ENCODE peak calls at places on chromosomes 13 and 19, in four cellular contexts. O, D, L and V are unnamed samples.

GRCh38 chr19:10568444-10568825 is 344 bp downstream of the CDKN2D start:
- DNase-seq in O (peak), D (no peak), L (peak), V (peak)

GRCh38 chr19:4589579-4590410 is 30.3 kb upstream of the SEMA6B start:
- DNase-seq in L (no peak), O (no peak), D (no peak), V (peak)

GRCh38 chr19:17097593-17098126 is 22.1 kb downstream of the MYO9B start:
- DNase-seq in D (no peak), L (no peak), O (no peak), V (peak)

GRCh38 chr19:35291916-35292315 is at the start of gene MAG:
- DNase-seq in L (no peak), D (no peak), O (no peak), V (no peak)

GRCh38 chr19:46133101-46133627 is 8.7 kb upstream of the IGFL3 start:
- DNase-seq in L (no peak), D (no peak), O (peak), V (no peak)

GRCh38 chr19:34364830-34365462 is at the start of gene GPI:
- DNase-seq in L (peak), D (peak), O (peak), V (peak)

GRCh38 chr19:33204136-33204973 is 10.2 kb downstream of the LRP3 start:
- DNase-seq in D (no peak), O (no peak), L (no peak), V (no peak)

GRCh38 chr13:22883262-22883840 is 297.4 kb upstream of the SGCG start:
- DNase-seq in D (no peak), L (no peak), O (no peak), V (no peak)

GRCh38 chr19:10418281-10419199 is 1.8 kb upstream of the PDE4A start:
- DNase-seq in L (no peak), O (no peak), D (no peak), V (no peak)

GRCh38 chr19:11798391-11799296 is at the start of gene ZNF491:
- DNase-seq in O (peak), D (no peak), L (peak), V (peak)

GRCh38 chr19:19663292-19664120 is at the start of gene ATP13A1:
- DNase-seq in D (peak), O (peak), L (peak), V (peak)

GRCh38 chr13:78022164-78022877 is 103.7 kb upstream of the EDNRB start:
- DNase-seq in O (no peak), L (peak), D (no peak), V (no peak)

GRCh38 chr19:4474504-4475136 is 2.5 kb downstream of the HDGFL2 start:
- DNase-seq in O (no peak), D (peak), L (no peak), V (no peak)

GRCh38 chr19:584240-585001 is 5.3 kb upstream of the HCN2 start:
- DNase-seq in D (no peak), L (peak), O (no peak), V (peak)

GRCh38 chr13:66586489-66586888 is 643.6 kb downstream of the PCDH9 start:
- DNase-seq in D (no peak), L (no peak), O (no peak), V (no peak)

GRCh38 chr13:112968910-112969691 is at the start of gene MCF2L:
- DNase-seq in D (peak), O (no peak), L (peak), V (no peak)

GRCh38 chr19:13037161-13037560 is 41.9 kb downstream of the NFIX start:
- DNase-seq in L (no peak), D (no peak), O (peak), V (no peak)

GRCh38 chr19:31715249-31715944 is 366.2 kb upstream of the TSHZ3 start:
- DNase-seq in D (no peak), L (no peak), O (no peak), V (no peak)

GRCh38 chr19:17054746-17055145 is 20.5 kb downstream of the HAUS8 start:
- DNase-seq in O (no peak), D (no peak), L (no peak), V (no peak)

GRCh38 chr19:413756-414420 is 4.9 kb upstream of the C2CD4C start:
- DNase-seq in L (no peak), D (no peak), O (no peak), V (no peak)

GRCh38 chr13:36211567-36211966 is 2.8 kb downstream of the SOHLH2 start:
- DNase-seq in L (no peak), D (no peak), O (no peak), V (no peak)

GRCh38 chr13:99501135-99501951 is at the start of gene TM9SF2:
- DNase-seq in D (peak), L (peak), O (peak), V (peak)
- TF ChIP-seq POLR2A in D (peak), L (peak), O (peak), V (peak)

GRCh38 chr19:58450836-58451357 is 525 bp upstream of the ZNF324B start:
- DNase-seq in O (no peak), D (peak), L (no peak), V (no peak)

GRCh38 chr19:58453743-58454142 is 2.3 kb downstream of the ZNF324B start:
- DNase-seq in D (no peak), O (no peak), L (no peak), V (no peak)

GRCh38 chr19:58456111-58456510 is 4.7 kb downstream of the ZNF324B start:
- DNase-seq in O (no peak), L (no peak), D (no peak), V (no peak)

GRCh38 chr19:58455306-58455705 is 3.9 kb downstream of the ZNF324B start:
- DNase-seq in L (no peak), D (no peak), O (no peak), V (no peak)

DNA sequence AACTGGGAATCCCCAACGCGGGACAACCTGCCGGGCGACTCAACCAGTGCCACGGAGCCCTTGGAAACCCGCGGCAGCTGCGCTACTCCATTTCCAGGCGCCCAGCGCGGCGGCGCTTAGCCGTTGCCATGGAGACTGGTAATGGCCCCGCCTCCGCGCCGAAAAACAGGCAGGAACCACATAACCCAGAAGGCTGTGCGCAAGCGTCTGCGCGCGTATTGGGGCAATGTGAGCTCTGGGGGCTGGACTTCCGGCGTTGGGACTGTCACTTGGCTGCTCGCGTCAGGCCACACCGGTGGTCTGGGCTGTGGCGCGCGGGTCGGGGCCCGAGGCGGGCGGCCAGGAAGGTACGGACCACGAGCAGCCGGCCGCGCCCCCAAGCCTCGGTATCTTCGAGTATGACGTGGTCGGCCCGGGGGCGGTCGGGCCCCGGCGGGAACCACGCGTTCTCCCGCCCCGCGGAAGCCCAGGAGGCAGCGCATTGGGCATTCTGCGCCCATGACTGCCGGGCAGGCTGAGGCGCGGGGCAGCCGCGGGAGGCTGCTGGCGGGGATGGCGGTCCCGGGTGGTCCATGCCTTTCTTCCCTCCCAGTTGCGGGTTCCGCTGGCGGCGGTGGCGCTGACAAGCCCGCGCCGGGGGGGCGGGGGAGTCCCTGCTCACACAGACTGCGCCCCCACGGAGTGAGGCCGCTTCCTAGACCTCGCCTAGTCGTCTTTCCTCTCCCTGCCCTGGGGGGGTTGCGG is at the start of gene ZNF324B:
- DNase-seq in O (peak), L (peak), D (peak), V (peak)
- TF ChIP-seq POLR2A in O (peak), L (no peak), D (peak), V (peak)

GRCh38 chr13:97359181-97360057 is 74.5 kb upstream of the RAP2A start:
- DNase-seq in L (peak), D (peak), O (peak), V (peak)
- TF ChIP-seq POLR2A in L (no peak), D (no peak), O (no peak), V (no peak)

GRCh38 chr19:50368649-50369570 is 3.5 kb upstream of the NAPSA start:
- DNase-seq in L (peak), D (peak), O (peak), V (peak)
- TF ChIP-seq POLR2A in L (no peak), D (peak), O (no peak), V (no peak)

GRCh38 chr13:97653741-97654140 is 219.8 kb downstream of the RAP2A start:
- DNase-seq in L (no peak), O (peak), D (no peak), V (no peak)
- TF ChIP-seq POLR2A in L (no peak), O (no peak), D (no peak), V (no peak)

GRCh38 chr19:55644842-55645511 is 1.5 kb downstream of the ZNF581 start:
- DNase-seq in O (no peak), L (no peak), D (no peak), V (no peak)
- TF ChIP-seq POLR2A in O (no peak), L (no peak), D (no peak), V (no peak)

GRCh38 chr13:98989469-98990235 is 11.8 kb upstream of the DOCK9 start:
- DNase-seq in L (no peak), D (no peak), O (no peak), V (no peak)
- TF ChIP-seq POLR2A in L (no peak), D (no peak), O (no peak), V (no peak)

DNA sequence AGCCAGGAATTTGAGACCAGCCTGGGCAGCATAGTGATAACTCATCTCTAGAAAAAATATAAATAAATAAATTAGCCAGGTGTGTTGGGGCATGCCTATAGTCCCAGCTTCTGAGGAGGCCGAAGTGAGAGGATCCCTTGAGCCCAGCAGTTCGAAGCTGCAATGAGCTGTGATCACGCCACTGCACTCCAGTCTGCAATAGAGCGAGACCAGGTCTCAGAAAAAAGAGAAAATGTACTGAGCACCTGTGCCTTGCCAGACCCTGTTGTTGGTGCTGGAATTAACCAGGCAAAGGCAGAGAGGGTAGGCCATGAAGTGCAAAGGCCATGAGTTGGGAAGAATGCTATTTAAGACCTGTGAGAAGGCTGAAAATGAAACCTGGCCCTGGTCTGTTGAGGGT is 2.7 kb downstream of the CYTH2 start:
- DNase-seq in O (no peak), L (no peak), D (no peak), V (no peak)
- TF ChIP-seq POLR2A in O (no peak), L (no peak), D (no peak), V (no peak)

GRCh38 chr13:19604306-19604705 is 29.2 kb upstream of the MPHOSPH8 start:
- DNase-seq in D (no peak), L (no peak), O (no peak), V (no peak)

GRCh38 chr13:19605161-19605955 is 28.1 kb upstream of the MPHOSPH8 start:
- DNase-seq in D (no peak), L (no peak), O (no peak), V (no peak)

GRCh38 chr13:19597523-19597922 is 35.9 kb upstream of the MPHOSPH8 start:
- DNase-seq in D (no peak), L (no peak), O (no peak), V (no peak)

GRCh38 chr13:19606152-19606551 is 27.3 kb upstream of the MPHOSPH8 start:
- DNase-seq in L (no peak), D (no peak), O (no peak), V (peak)

GRCh38 chr13:19601749-19602725 is 31.4 kb upstream of the MPHOSPH8 start:
- DNase-seq in O (no peak), D (peak), L (peak), V (peak)
- TF ChIP-seq POLR2A in O (no peak), D (peak), L (no peak), V (peak)